ENCODE peak calls at places on chromosomes 13 and 19, in ten cellular contexts. One of them, this sample, is unnamed.

GRCh38 chr19:10815969-10816635 is 19.9 kb downstream of the TMED1 start:
- DNase-seq in SK-MEL-5: no peak
- DNase-seq in A172: no peak
- DNase-seq in mucosa of gallbladder: no peak
- DNase-seq in suprapubic skin: no peak
- DNase-seq in amniotic epithelial cell: peak
- DNase-seq in endothelial cell: no peak
- DNase-seq in endodermal cell: peak
- DNase-seq in non-pigmented ciliary epithelial cell: no peak
- DNase-seq in HFFc6: peak
- DNase-seq in this sample: no peak

GRCh38 chr19:30742539-30742938 is 370.4 kb downstream of the ZNF536 start:
- DNase-seq in mucosa of gallbladder: no peak
- DNase-seq in non-pigmented ciliary epithelial cell: no peak
- DNase-seq in endodermal cell: no peak
- DNase-seq in endothelial cell: no peak
- DNase-seq in SK-MEL-5: no peak
- DNase-seq in HFFc6: no peak
- DNase-seq in A172: no peak
- DNase-seq in amniotic epithelial cell: no peak
- DNase-seq in suprapubic skin: no peak
- DNase-seq in this sample: no peak

GRCh38 chr19:48925240-48925843 is 8.2 kb upstream of the DHDH start:
- DNase-seq in non-pigmented ciliary epithelial cell: peak
- DNase-seq in mucosa of gallbladder: no peak
- DNase-seq in endodermal cell: no peak
- DNase-seq in A172: peak
- DNase-seq in HFFc6: peak
- DNase-seq in amniotic epithelial cell: peak
- DNase-seq in endothelial cell: no peak
- DNase-seq in suprapubic skin: no peak
- DNase-seq in SK-MEL-5: no peak
- DNase-seq in this sample: peak

GRCh38 chr13:107993239-107993948 is 221.9 kb downstream of the LIG4 start:
- DNase-seq in endothelial cell: no peak
- DNase-seq in amniotic epithelial cell: no peak
- DNase-seq in mucosa of gallbladder: no peak
- DNase-seq in non-pigmented ciliary epithelial cell: no peak
- DNase-seq in endodermal cell: no peak
- DNase-seq in A172: no peak
- DNase-seq in suprapubic skin: no peak
- DNase-seq in SK-MEL-5: peak
- DNase-seq in HFFc6: no peak
- DNase-seq in this sample: no peak

GRCh38 chr19:1856698-1857603 is 6.4 kb downstream of the KLF16 start:
- DNase-seq in HFFc6: peak
- DNase-seq in A172: peak
- DNase-seq in suprapubic skin: peak
- DNase-seq in SK-MEL-5: no peak
- DNase-seq in endodermal cell: peak
- DNase-seq in endothelial cell: peak
- DNase-seq in amniotic epithelial cell: peak
- DNase-seq in mucosa of gallbladder: peak
- DNase-seq in non-pigmented ciliary epithelial cell: peak
- DNase-seq in this sample: peak

GRCh38 chr13:38980628-38981078 is 10.0 kb downstream of the STOML3 start:
- DNase-seq in endodermal cell: no peak
- DNase-seq in suprapubic skin: no peak
- DNase-seq in non-pigmented ciliary epithelial cell: no peak
- DNase-seq in endothelial cell: no peak
- DNase-seq in amniotic epithelial cell: no peak
- DNase-seq in HFFc6: no peak
- DNase-seq in A172: no peak
- DNase-seq in mucosa of gallbladder: peak
- DNase-seq in SK-MEL-5: no peak
- DNase-seq in this sample: no peak

GRCh38 chr19:53594811-53595509 is 36.8 kb upstream of the DPRX start:
- DNase-seq in amniotic epithelial cell: no peak
- DNase-seq in endodermal cell: peak
- DNase-seq in endothelial cell: no peak
- DNase-seq in non-pigmented ciliary epithelial cell: no peak
- DNase-seq in suprapubic skin: no peak
- DNase-seq in A172: no peak
- DNase-seq in mucosa of gallbladder: no peak
- DNase-seq in SK-MEL-5: no peak
- DNase-seq in HFFc6: no peak
- DNase-seq in this sample: no peak

GRCh38 chr13:27005556-27005955 is 166.1 kb downstream of the USP12 start:
- DNase-seq in HFFc6: no peak
- DNase-seq in suprapubic skin: peak
- DNase-seq in endodermal cell: peak
- DNase-seq in endothelial cell: no peak
- DNase-seq in SK-MEL-5: no peak
- DNase-seq in mucosa of gallbladder: no peak
- DNase-seq in A172: no peak
- DNase-seq in amniotic epithelial cell: no peak
- DNase-seq in non-pigmented ciliary epithelial cell: no peak
- DNase-seq in this sample: no peak

GRCh38 chr13:112883241-112883945 is 85.6 kb upstream of the MCF2L start:
- DNase-seq in SK-MEL-5: no peak
- DNase-seq in non-pigmented ciliary epithelial cell: no peak
- DNase-seq in HFFc6: no peak
- DNase-seq in A172: no peak
- DNase-seq in endodermal cell: no peak
- DNase-seq in endothelial cell: no peak
- DNase-seq in mucosa of gallbladder: no peak
- DNase-seq in suprapubic skin: no peak
- DNase-seq in amniotic epithelial cell: no peak
- DNase-seq in this sample: no peak

GRCh38 chr13:74819549-74819948 is 662.4 kb downstream of the TBC1D4 start:
- DNase-seq in A172: no peak
- DNase-seq in endothelial cell: no peak
- DNase-seq in endodermal cell: no peak
- DNase-seq in mucosa of gallbladder: no peak
- DNase-seq in suprapubic skin: no peak
- DNase-seq in SK-MEL-5: peak
- DNase-seq in non-pigmented ciliary epithelial cell: no peak
- DNase-seq in HFFc6: no peak
- DNase-seq in amniotic epithelial cell: peak
- DNase-seq in this sample: no peak

GRCh38 chr13:99295488-99296252 is 11.5 kb downstream of the GPR183 start:
- DNase-seq in endothelial cell: no peak
- DNase-seq in HFFc6: no peak
- DNase-seq in suprapubic skin: no peak
- DNase-seq in A172: no peak
- DNase-seq in non-pigmented ciliary epithelial cell: no peak
- DNase-seq in amniotic epithelial cell: no peak
- DNase-seq in SK-MEL-5: no peak
- DNase-seq in mucosa of gallbladder: no peak
- DNase-seq in endodermal cell: no peak
- DNase-seq in this sample: no peak

GRCh38 chr19:48154003-48154402 is 16.1 kb downstream of the LIG1 start:
- DNase-seq in suprapubic skin: no peak
- DNase-seq in amniotic epithelial cell: no peak
- DNase-seq in mucosa of gallbladder: no peak
- DNase-seq in HFFc6: no peak
- DNase-seq in SK-MEL-5: no peak
- DNase-seq in A172: no peak
- DNase-seq in endodermal cell: peak
- DNase-seq in endothelial cell: no peak
- DNase-seq in non-pigmented ciliary epithelial cell: no peak
- DNase-seq in this sample: no peak

GRCh38 chr19:49801966-49802661 is 11.0 kb downstream of the FUZ start:
- DNase-seq in suprapubic skin: peak
- DNase-seq in mucosa of gallbladder: peak
- DNase-seq in amniotic epithelial cell: peak
- DNase-seq in endodermal cell: peak
- DNase-seq in SK-MEL-5: peak
- DNase-seq in A172: peak
- DNase-seq in non-pigmented ciliary epithelial cell: peak
- DNase-seq in HFFc6: peak
- DNase-seq in endothelial cell: no peak
- DNase-seq in this sample: peak

GRCh38 chr19:38718747-38719543 is 25.3 kb downstream of the CAPN12 start:
- DNase-seq in A172: peak
- DNase-seq in mucosa of gallbladder: peak
- DNase-seq in amniotic epithelial cell: peak
- DNase-seq in endothelial cell: no peak
- DNase-seq in SK-MEL-5: peak
- DNase-seq in suprapubic skin: no peak
- DNase-seq in endodermal cell: peak
- DNase-seq in HFFc6: peak
- DNase-seq in non-pigmented ciliary epithelial cell: no peak
- DNase-seq in this sample: no peak

GRCh38 chr13:79874396-79875360 is 393.7 kb downstream of the NDFIP2 start:
- DNase-seq in amniotic epithelial cell: peak
- DNase-seq in HFFc6: no peak
- DNase-seq in endothelial cell: no peak
- DNase-seq in suprapubic skin: no peak
- DNase-seq in endodermal cell: no peak
- DNase-seq in A172: no peak
- DNase-seq in mucosa of gallbladder: no peak
- DNase-seq in SK-MEL-5: no peak
- DNase-seq in non-pigmented ciliary epithelial cell: no peak
- DNase-seq in this sample: no peak

GRCh38 chr19:461664-462551 is 1.1 kb upstream of the SHC2 start:
- DNase-seq in endothelial cell: no peak
- DNase-seq in endodermal cell: peak
- DNase-seq in HFFc6: no peak
- DNase-seq in suprapubic skin: no peak
- DNase-seq in mucosa of gallbladder: peak
- DNase-seq in non-pigmented ciliary epithelial cell: no peak
- DNase-seq in A172: no peak
- DNase-seq in amniotic epithelial cell: no peak
- DNase-seq in SK-MEL-5: no peak
- DNase-seq in this sample: no peak

GRCh38 chr13:46197299-46197975 is 14.3 kb upstream of the LRRC63 start:
- DNase-seq in endothelial cell: no peak
- DNase-seq in amniotic epithelial cell: peak
- DNase-seq in SK-MEL-5: no peak
- DNase-seq in HFFc6: no peak
- DNase-seq in suprapubic skin: no peak
- DNase-seq in non-pigmented ciliary epithelial cell: no peak
- DNase-seq in mucosa of gallbladder: no peak
- DNase-seq in endodermal cell: no peak
- DNase-seq in A172: no peak
- DNase-seq in this sample: no peak

GRCh38 chr13:23570931-23571330 is 719 bp downstream of the TNFRSF19 start:
- DNase-seq in amniotic epithelial cell: peak
- DNase-seq in non-pigmented ciliary epithelial cell: no peak
- DNase-seq in A172: peak
- DNase-seq in SK-MEL-5: peak
- DNase-seq in mucosa of gallbladder: no peak
- DNase-seq in HFFc6: no peak
- DNase-seq in endothelial cell: no peak
- DNase-seq in suprapubic skin: no peak
- DNase-seq in endodermal cell: no peak
- DNase-seq in this sample: no peak

This sample was measured in RWPE2.